ENCODE peak calls at places on chromosome 15, in six cellular contexts. P is esophagus squamous epithelium, M is cardiac fibroblast, Q is adipocyte, S is right cardiac atrium, A is foreskin fibroblast. K is an unnamed sample.

GRCh38 chr15:64911317-64912186 is at the start of gene ANKDD1A:
- DNase-seq in S (peak; percentile 93), P (no peak), A (peak; percentile 44), Q (peak; percentile 78), M (peak; percentile 48), K (no peak)

GRCh38 chr15:71542836-71543235 is 267.5 kb upstream of the NR2E3 start:
- DNase-seq in A (no peak), Q (no peak), P (no peak), S (no peak), M (no peak), K (no peak)

GRCh38 chr15:41928637-41929620 is 35.1 kb upstream of the SPTBN5 start:
- DNase-seq in A (no peak), Q (no peak), M (no peak), S (peak; percentile 79), P (no peak), K (no peak)

GRCh38 chr15:27990411-27991338 is 108.4 kb downstream of the OCA2 start:
- DNase-seq in M (no peak), P (no peak), Q (no peak), A (no peak), S (no peak), K (no peak)

GRCh38 chr15:47888721-47889120 is 171.4 kb downstream of the SEMA6D start:
- DNase-seq in Q (no peak), A (no peak), S (no peak), P (no peak), M (no peak), K (no peak)

GRCh38 chr15:39713846-39714245 is 68.8 kb downstream of the FSIP1 start:
- DNase-seq in Q (no peak), A (no peak), P (no peak), M (no peak), S (no peak), K (no peak)

GRCh38 chr15:39145854-39146253 is 435.0 kb upstream of the THBS1 start:
- DNase-seq in Q (peak; percentile 41), P (no peak), A (peak; percentile 34), S (no peak), M (peak; percentile 23), K (no peak)

GRCh38 chr15:58340176-58340575 is 91.6 kb upstream of the LIPC start:
- DNase-seq in P (no peak), A (peak; percentile 58), S (no peak), Q (peak; percentile 10), M (no peak), K (peak; percentile 39)

GRCh38 chr15:58267026-58267425 is 128.8 kb downstream of the AQP9 start:
- DNase-seq in M (no peak), P (no peak), A (no peak), Q (no peak), S (no peak), K (no peak)

GRCh38 chr15:60787737-60788513 is 309.0 kb upstream of the ICE2 start:
- DNase-seq in P (no peak), A (no peak), Q (peak; percentile 10), M (no peak), S (peak; percentile 38), K (no peak)

GRCh38 chr15:41416162-41416741 is 643 bp upstream of the RTF1 start:
- DNase-seq in A (no peak), P (no peak), Q (no peak), M (no peak), S (no peak), K (no peak)

GRCh38 chr15:60004846-60005351 is 788 bp downstream of the FOXB1 start:
- DNase-seq in M (no peak), Q (no peak), S (no peak), P (no peak), A (no peak), K (no peak)

GRCh38 chr15:45948226-45948625 is 313.4 kb downstream of the SQOR start:
- DNase-seq in P (no peak), Q (no peak), M (no peak), A (no peak), S (no peak), K (no peak)

DNA sequence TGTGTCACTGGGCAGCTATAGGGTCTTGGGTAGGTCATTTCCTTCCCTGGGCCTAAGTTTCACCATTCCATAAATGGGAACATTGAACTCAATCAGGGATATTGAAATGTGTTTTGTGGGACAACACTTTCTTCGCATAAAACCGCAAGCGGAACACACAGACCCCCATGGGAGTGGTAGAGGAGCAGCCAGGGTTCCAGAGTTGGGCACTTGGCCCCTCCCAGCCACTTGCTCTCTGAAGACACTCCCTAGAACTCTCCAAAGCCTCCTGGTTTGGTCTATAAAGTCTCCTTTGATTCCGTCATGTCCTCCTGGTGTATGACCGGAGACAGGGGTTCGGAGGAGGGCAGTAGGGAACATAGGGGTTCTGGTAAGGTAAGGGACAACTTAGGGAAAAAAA is 271.7 kb downstream of the UACA start:
- DNase-seq in Q (no peak), S (no peak), M (no peak), A (no peak), P (no peak), K (no peak)
- H3K4me3 ChIP-seq in Q (no peak overlapping the region), S (no peak overlapping the region), M (no peak overlapping the region), A (no peak overlapping the region), P (no peak overlapping the region), K (no peak overlapping the region)

GRCh38 chr15:73752817-73753214 is 335 bp downstream of the INSYN1 start:
- DNase-seq in Q (peak; percentile 69), M (peak; percentile 26), A (no peak), P (no peak), S (peak; percentile 69), K (no peak)
- H3K4me3 ChIP-seq in Q (peak overlapping the region; percentile 76), M (peak overlapping the region; percentile 45), A (peak overlapping the region; percentile 45), P (peak overlapping the region; percentile 76), S (peak overlapping the region; percentile 88), K (peak overlapping the region; percentile 39)

GRCh38 chr15:62163847-62164499 is 1.1 kb downstream of the C2CD4B start:
- DNase-seq in M (peak; percentile 23), A (no peak), Q (peak; percentile 10), P (no peak), S (peak; percentile 60), K (no peak)
- H3K4me3 ChIP-seq in M (peak overlapping the region; percentile 13), A (no peak overlapping the region), Q (no peak overlapping the region), P (peak overlapping the region; percentile 52), S (peak overlapping the region; percentile 59), K (peak overlapping the region; percentile 29)

GRCh38 chr15:91694131-91694828 is 159.2 kb upstream of the SLCO3A1 start:
- DNase-seq in Q (peak; percentile 45), M (peak; percentile 77), S (peak; percentile 79), P (no peak), A (no peak), K (peak; percentile 1)
- H3K4me3 ChIP-seq in Q (peak overlapping the region; percentile 79), M (no peak overlapping the region), S (peak overlapping the region; percentile 51), P (peak overlapping the region; percentile 26), A (peak overlapping the region; percentile 46), K (peak overlapping the region; percentile 16)

DNA sequence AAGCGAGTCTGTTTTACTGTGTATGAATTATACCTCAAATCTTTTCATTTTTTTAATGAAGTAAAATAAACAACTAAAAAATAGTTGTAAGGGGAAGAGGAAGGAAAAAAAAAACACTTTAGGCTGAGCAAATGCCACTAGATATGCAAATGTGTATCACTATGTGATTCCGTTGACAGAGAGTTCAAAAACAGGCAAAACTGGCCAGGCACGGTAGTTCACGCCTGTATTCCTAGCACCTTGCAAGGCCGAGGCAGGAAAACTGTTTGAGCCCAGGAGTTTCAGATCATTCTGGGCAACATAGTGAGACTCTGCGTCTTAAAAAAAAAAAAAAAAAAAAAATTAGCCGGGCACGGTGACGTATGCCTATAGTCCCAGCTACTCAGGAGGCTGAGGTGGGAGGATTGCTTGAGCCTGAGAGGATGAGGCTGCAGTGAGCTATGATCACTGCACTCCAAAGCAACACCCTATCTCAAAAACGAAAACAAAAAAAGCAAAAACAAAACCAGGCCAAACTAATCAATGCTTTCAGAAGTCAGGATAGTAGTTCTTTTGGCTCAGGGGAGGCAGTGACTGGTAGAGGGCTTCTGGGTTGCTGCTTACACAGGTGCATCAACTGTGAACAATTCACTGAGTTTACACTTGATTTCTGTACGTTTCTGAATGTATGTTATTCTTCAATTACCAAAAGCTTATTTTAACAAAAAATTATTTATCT is 7.4 kb downstream of the PRC1 start:
- DNase-seq in S (no peak), Q (no peak), A (no peak), M (no peak), P (no peak), K (no peak)
- H3K4me3 ChIP-seq in S (no peak overlapping the region), Q (no peak overlapping the region), A (no peak overlapping the region), M (no peak overlapping the region), P (no peak overlapping the region), K (no peak overlapping the region)

GRCh38 chr15:77992356-77993222 is 84.9 kb downstream of the TBC1D2B start:
- DNase-seq in S (peak; percentile 72), A (no peak), Q (peak; percentile 11), M (no peak), P (no peak), K (no peak)

GRCh38 chr15:77998592-77998991 is 78.9 kb downstream of the TBC1D2B start:
- DNase-seq in Q (no peak), P (no peak), S (no peak), M (no peak), A (no peak), K (no peak)

GRCh38 chr15:77988386-77989301 is 88.9 kb downstream of the TBC1D2B start:
- DNase-seq in S (peak; percentile 52), P (no peak), Q (no peak), A (no peak), M (no peak), K (no peak)

GRCh38 chr15:77991029-77991406 is 86.5 kb downstream of the TBC1D2B start:
- DNase-seq in A (no peak), P (no peak), M (no peak), S (no peak), Q (no peak), K (no peak)

GRCh38 chr15:77993374-77993911 is 84.1 kb downstream of the TBC1D2B start:
- DNase-seq in S (peak; percentile 65), Q (no peak), A (no peak), M (no peak), P (no peak), K (no peak)
- H3K4me3 ChIP-seq in S (no peak overlapping the region), Q (no peak overlapping the region), A (no peak overlapping the region), M (no peak overlapping the region), P (no peak overlapping the region), K (no peak overlapping the region)

DNA sequence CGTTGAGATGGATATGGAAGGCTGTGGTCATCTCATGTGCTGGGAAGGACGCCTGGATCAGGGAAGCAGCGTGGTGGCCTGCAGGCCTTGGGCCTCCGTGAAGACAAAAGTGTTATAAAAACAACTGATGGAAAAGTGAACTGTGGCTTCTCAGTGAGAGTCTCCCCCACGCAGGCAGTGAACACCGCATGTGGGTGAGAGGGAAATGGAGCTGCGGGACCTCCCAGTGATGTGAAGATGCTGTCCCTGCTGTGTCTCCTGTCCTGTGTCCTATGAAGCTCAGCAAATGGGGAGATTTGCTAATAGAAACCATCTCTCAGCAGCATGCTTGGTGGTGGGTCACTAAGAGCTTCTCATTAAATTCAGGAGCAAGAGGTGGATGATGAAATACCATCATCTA is 25.1 kb downstream of the NSMCE3 start:
- DNase-seq in P (no peak), Q (no peak), A (no peak), S (no peak), M (no peak), K (no peak)
- H3K4me3 ChIP-seq in P (no peak overlapping the region), Q (no peak overlapping the region), A (no peak overlapping the region), S (no peak overlapping the region), M (no peak overlapping the region), K (no peak overlapping the region)

K was measured in skeletal muscle cell.